ENCODE peak calls at places on chromosome 18, in seven cellular contexts. K is A673, L is spleen, N is omental fat pad, R is MCF 10A, O is GM13977, S is RWPE1. Z is an unnamed sample.

GRCh38 chr18:50061876-50062517 is 132.9 kb downstream of the MYO5B start:
- DNase-seq in K (no peak), L (no peak), N (no peak), R (no peak), O (no peak), S (no peak), Z (no peak)

GRCh38 chr18:76621184-76621583 is 126.1 kb upstream of the ZNF516 start:
- DNase-seq in K (peak; percentile 1), L (no peak), N (no peak), R (no peak), O (no peak), S (no peak), Z (peak; percentile 53)

GRCh38 chr18:11947214-11948119 is 33.8 kb upstream of the IMPA2 start:
- DNase-seq in K (no peak), L (peak; percentile 96), N (peak; percentile 66), R (peak; percentile 98), O (peak; percentile 70), S (peak; percentile 85), Z (peak; percentile 99)

GRCh38 chr18:43533371-43533770 is 256.1 kb upstream of the SYT4 start:
- DNase-seq in K (no peak), L (no peak), N (no peak), R (no peak), O (no peak), S (no peak), Z (no peak)

GRCh38 chr18:74294526-74294925 is 2.8 kb upstream of the CYB5A start:
- DNase-seq in K (no peak), L (no peak), N (no peak), R (no peak), O (no peak), S (no peak), Z (no peak)

GRCh38 chr18:45255142-45255890 is 360.0 kb upstream of the SLC14A2 start:
- DNase-seq in K (no peak), L (no peak), N (no peak), R (no peak), O (no peak), S (peak; percentile 16), Z (peak; percentile 37)

GRCh38 chr18:64273724-64274123 is 124.8 kb upstream of the LINC00305 start:
- DNase-seq in K (no peak), L (no peak), N (no peak), R (no peak), O (no peak), S (no peak), Z (no peak)

GRCh38 chr18:70233974-70234373 is 28.5 kb upstream of the RTTN start:
- DNase-seq in K (no peak), L (no peak), N (no peak), R (no peak), O (no peak), S (no peak), Z (no peak)

GRCh38 chr18:13235981-13236380 is 17.4 kb downstream of the LDLRAD4 start:
- DNase-seq in K (no peak), L (no peak), N (no peak), R (no peak), O (no peak), S (no peak), Z (no peak)

GRCh38 chr18:13211537-13211936 is 7.0 kb upstream of the LDLRAD4 start:
- DNase-seq in K (no peak), L (no peak), N (no peak), R (no peak), O (no peak), S (no peak), Z (no peak)

GRCh38 chr18:44826418-44827259 is 146.0 kb downstream of the SETBP1 start:
- DNase-seq in K (peak; percentile 95), L (no peak), N (peak; percentile 47), R (peak; percentile 84), O (no peak), S (peak; percentile 16), Z (peak; percentile 85)

GRCh38 chr18:36693931-36694661 is 134.7 kb downstream of the TPGS2 start:
- DNase-seq in K (no peak), L (no peak), N (no peak), R (no peak), O (no peak), S (no peak), Z (no peak)

GRCh38 chr18:48777026-48777736 is 173.6 kb downstream of the SMAD7 start:
- DNase-seq in K (peak; percentile 78), L (peak; percentile 92), N (no peak), R (peak; percentile 59), O (peak; percentile 90), S (peak; percentile 30), Z (peak; percentile 50)

GRCh38 chr18:75208836-75209128 is 157 bp downstream of the PTGR3 start:
- DNase-seq in K (no peak), L (peak; percentile 92), N (no peak), R (no peak), O (no peak), S (no peak), Z (no peak)

GRCh38 chr18:49907346-49907929 is 94.1 kb upstream of the ACAA2 start:
- DNase-seq in K (no peak), L (no peak), N (no peak), R (peak; percentile 48), O (no peak), S (no peak), Z (no peak)

GRCh38 chr18:6570581-6571238 is 156.0 kb upstream of the L3MBTL4 start:
- DNase-seq in K (no peak), L (no peak), N (no peak), R (no peak), O (no peak), S (no peak), Z (no peak)

GRCh38 chr18:48032876-48033769 is 102.7 kb upstream of the SMAD2 start:
- DNase-seq in K (no peak), L (peak; percentile 40), N (no peak), R (no peak), O (no peak), S (no peak), Z (peak; percentile 77)

GRCh38 chr18:23950644-23951043 is 63.9 kb upstream of the TTC39C start:
- DNase-seq in K (no peak), L (no peak), N (no peak), R (no peak), O (no peak), S (no peak), Z (no peak)

GRCh38 chr18:49917742-49918141 is 104.4 kb upstream of the ACAA2 start:
- DNase-seq in K (no peak), L (no peak), N (no peak), R (no peak), O (no peak), S (no peak), Z (no peak)

GRCh38 chr18:62106271-62106670 is 80.6 kb downstream of the PIGN start:
- DNase-seq in K (no peak), L (no peak), N (no peak), R (no peak), O (no peak), S (no peak), Z (no peak)

GRCh38 chr18:80108739-80109675 is at the start of gene ADNP2:
- DNase-seq in K (peak; percentile 97), L (peak; percentile 86), N (peak; percentile 76), R (peak; percentile 98), O (peak; percentile 88), S (peak; percentile 94), Z (peak; percentile 96)

GRCh38 chr18:49249523-49249922 is 210.9 kb downstream of the DYM start:
- DNase-seq in K (peak; percentile 87), L (no peak), N (no peak), R (peak; percentile 81), O (no peak), S (peak; percentile 54), Z (peak; percentile 90)

GRCh38 chr18:45110577-45111506 is 430.2 kb downstream of the SETBP1 start:
- DNase-seq in K (no peak), L (no peak), N (no peak), R (peak; percentile 15), O (no peak), S (no peak), Z (peak; percentile 22)

GRCh38 chr18:63421514-63421913 is 762 bp downstream of the VPS4B start:
- DNase-seq in K (no peak), L (no peak), N (no peak), R (no peak), O (no peak), S (no peak), Z (no peak)

GRCh38 chr18:9831046-9831722 is 54.6 kb upstream of the TXNDC2 start:
- DNase-seq in K (no peak), L (no peak), N (no peak), R (no peak), O (no peak), S (no peak), Z (no peak)
- TF ChIP-seq CTCF in K (peak; percentile 43), L (no peak), N (no peak), R (no peak), O (no peak), S (no peak), Z (no peak)

DNA sequence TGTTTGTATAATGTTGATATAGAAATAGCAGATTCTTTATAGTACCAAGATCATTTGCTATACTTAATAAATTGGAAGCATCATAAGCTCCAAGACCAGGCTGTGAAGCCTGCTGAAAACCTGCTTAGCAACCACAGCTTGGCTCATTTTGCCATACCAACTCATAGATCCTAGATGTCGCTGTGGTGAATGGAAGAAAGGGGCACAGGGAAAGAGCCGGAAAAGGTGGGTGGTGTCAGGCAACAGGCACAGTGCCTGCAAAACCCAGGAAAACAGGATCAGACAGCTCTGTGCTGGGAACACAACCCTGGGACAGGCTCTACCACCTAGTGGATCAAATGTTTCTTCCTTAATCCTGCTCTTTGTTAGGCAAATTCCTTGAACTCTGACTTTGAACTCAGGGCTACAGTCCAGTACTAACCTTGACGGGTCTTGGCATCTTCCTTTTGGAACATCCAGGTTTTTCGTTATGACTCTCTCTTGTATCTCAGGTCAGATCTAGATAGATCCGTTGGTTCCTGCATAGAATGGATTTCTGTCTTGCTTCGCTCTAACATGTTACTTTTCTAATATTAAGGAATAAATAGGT is 31.6 kb downstream of the TWSG1 start:
- DNase-seq in K (peak; percentile 74), L (no peak), N (no peak), R (peak; percentile 70), O (no peak), S (peak; percentile 79), Z (peak; percentile 89)
- TF ChIP-seq CTCF in K (peak; percentile 65), L (peak; percentile 28), N (no peak), R (peak; percentile 36), O (no peak), S (peak; percentile 58), Z (peak; percentile 83)

GRCh38 chr18:41096504-41096903 is 858.5 kb upstream of the PIK3C3 start:
- DNase-seq in K (no peak), L (no peak), N (no peak), R (peak; percentile 60), O (no peak), S (no peak), Z (peak; percentile 65)
- TF ChIP-seq CTCF in K (no peak), L (no peak), N (no peak), R (peak; percentile 60), O (no peak), S (no peak), Z (peak; percentile 54)

DNA sequence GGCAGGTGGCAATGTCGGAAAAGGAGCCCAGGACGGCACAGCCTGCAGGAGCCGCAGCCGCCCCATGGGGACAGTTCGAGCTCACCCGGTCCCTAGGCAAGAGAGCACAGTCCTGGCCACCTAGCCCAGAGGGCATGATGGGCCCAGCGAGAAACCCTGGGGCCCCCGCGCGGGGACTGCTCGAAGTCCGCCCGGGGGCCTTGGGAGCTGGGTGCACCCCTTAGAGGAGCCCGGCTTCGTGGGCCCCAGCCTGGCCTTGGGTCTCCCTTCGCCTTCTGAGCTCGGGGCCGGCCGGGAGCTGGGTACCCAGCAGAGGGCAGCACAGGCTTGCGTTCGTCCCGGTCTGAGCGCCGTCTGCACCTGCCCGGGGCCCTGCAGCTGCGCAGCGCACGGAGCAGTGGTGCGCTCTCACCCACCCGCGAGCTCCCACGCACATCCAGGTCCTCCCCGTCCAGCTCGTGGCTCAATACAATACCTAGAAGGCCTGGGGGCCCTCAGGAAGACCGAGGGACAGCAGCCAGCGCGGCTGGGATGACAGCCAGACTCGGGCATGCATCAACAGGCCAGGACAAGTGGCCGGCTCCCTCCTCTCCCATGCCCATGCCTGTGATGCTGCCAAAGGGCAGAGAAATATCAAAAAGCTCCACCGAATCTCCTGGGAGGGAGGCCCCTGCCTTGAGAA is 96.2 kb upstream of the ZNF532 start:
- DNase-seq in K (peak; percentile 82), L (peak; percentile 93), N (no peak), R (peak; percentile 91), O (peak; percentile 85), S (peak; percentile 69), Z (peak; percentile 93)
- TF ChIP-seq CTCF in K (peak; percentile 90), L (peak; percentile 86), N (no peak), R (peak; percentile 84), O (peak; percentile 93), S (peak; percentile 75), Z (peak; percentile 64)

Z was measured in epithelial cell of esophagus.